ENCODE peak calls at places on chromosomes 5 and 9, in seven cellular contexts. M is NCI-H460, Y is LoVo, U is iPS-NIHi11, W is renal cortical epithelial cell, S is memory B cell, L is fibroblast of the aortic adventitia. H is an unnamed sample.

GRCh38 chr5:12662545-12663314 is 758.5 kb upstream of the CTNND2 start:
- DNase-seq in M (no peak), Y (no peak), U (no peak), W (no peak), S (no peak), L (no peak), H (no peak)

GRCh38 chr5:135645781-135646180 is 67.0 kb upstream of the CXCL14 start:
- DNase-seq in M (no peak), Y (no peak), U (no peak), W (no peak), S (no peak), L (no peak), H (no peak)

GRCh38 chr5:173271371-173271770 is 36.4 kb upstream of the NKX2-5 start:
- DNase-seq in M (no peak), Y (no peak), U (no peak), W (no peak), S (no peak), L (no peak), H (no peak)

GRCh38 chr5:58259685-58260152 is 200.2 kb downstream of the PLK2 start:
- DNase-seq in M (peak), Y (peak), U (peak), W (peak), S (no peak), L (peak), H (no peak)

GRCh38 chr9:86944974-86945867 is 2.1 kb downstream of the GAS1 start:
- DNase-seq in M (no peak), Y (no peak), U (peak), W (no peak), S (peak), L (peak), H (no peak)

GRCh38 chr9:134959126-134959970 is 41.6 kb upstream of the FCN1 start:
- DNase-seq in M (no peak), Y (no peak), U (no peak), W (no peak), S (no peak), L (no peak), H (no peak)

GRCh38 chr9:137251194-137251461 is at the start of gene STPG3:
- DNase-seq in M (no peak), Y (no peak), U (no peak), W (no peak), S (no peak), L (no peak), H (no peak)

GRCh38 chr5:179300834-179301233 is 44.4 kb downstream of the ADAMTS2 start:
- DNase-seq in M (no peak), Y (no peak), U (no peak), W (no peak), S (no peak), L (peak), H (no peak)

GRCh38 chr9:97301974-97302373 is 5.5 kb upstream of the CCDC180 start:
- DNase-seq in M (no peak), Y (no peak), U (no peak), W (no peak), S (no peak), L (no peak), H (no peak)

GRCh38 chr9:130029591-130029990 is 13.4 kb downstream of the FNBP1 start:
- DNase-seq in M (no peak), Y (no peak), U (no peak), W (no peak), S (no peak), L (no peak), H (no peak)

GRCh38 chr9:124411514-124412227 is 3.6 kb downstream of the PSMB7 start:
- DNase-seq in M (no peak), Y (no peak), U (no peak), W (peak), S (no peak), L (peak), H (no peak)